ENCODE peak calls at places on chromosome 18, in ten cellular contexts. V is SK-N-SH, E is GM12878, X is neural progenitor cell, I is mesendoderm, U is H9, T is hepatocyte, Q is PC-9, C is K562, W is A549. P is an unnamed sample.

GRCh38 chr18:54906636-54907180 is 52.6 kb downstream of the CCDC68 start:
- DNase-seq in V (no peak), Q (no peak), W (no peak), C (no peak), E (no peak), X (no peak), I (no peak), U (no peak), T (no peak), P (no peak)

GRCh38 chr18:73462092-73462491 is 594.3 kb upstream of the NETO1 start:
- DNase-seq in W (no peak), I (no peak), T (no peak), C (no peak), V (no peak), Q (no peak), X (no peak), E (no peak), U (no peak), P (no peak)

GRCh38 chr18:34506198-34506597 is 203.9 kb upstream of the DTNA start:
- DNase-seq in V (no peak), I (no peak), Q (no peak), U (no peak), X (no peak), E (no peak), C (no peak), W (no peak), T (no peak), P (no peak)

GRCh38 chr18:9914584-9915290 is 921 bp downstream of the VAPA start:
- DNase-seq in C (peak), T (peak), I (peak), E (no peak), U (peak), Q (peak), V (no peak), W (peak), X (peak), P (peak)

GRCh38 chr18:41974661-41975286 is 19.7 kb downstream of the PIK3C3 start:
- DNase-seq in V (no peak), X (no peak), C (no peak), W (no peak), T (no peak), Q (no peak), U (no peak), E (no peak), I (peak), P (no peak)

GRCh38 chr18:61822879-61823278 is 69.9 kb downstream of the RNF152 start:
- DNase-seq in T (no peak), W (no peak), E (no peak), C (no peak), U (no peak), I (no peak), Q (no peak), X (no peak), V (no peak), P (no peak)

GRCh38 chr18:24230766-24231165 is 91.9 kb downstream of the CABYR start:
- DNase-seq in X (no peak), T (no peak), Q (no peak), C (no peak), E (no peak), U (no peak), I (no peak), W (no peak), V (no peak), P (no peak)

GRCh38 chr18:8998481-8999217 is 103.8 kb upstream of the NDUFV2 start:
- DNase-seq in U (no peak), X (peak), T (no peak), Q (no peak), V (no peak), I (no peak), W (no peak), E (no peak), C (no peak), P (no peak)

GRCh38 chr18:32482117-32482516 is 11.4 kb upstream of the GAREM1 start:
- DNase-seq in Q (no peak), I (no peak), V (no peak), E (no peak), X (no peak), T (no peak), U (no peak), W (no peak), C (no peak), P (no peak)

GRCh38 chr18:70535041-70535440 is 246.2 kb downstream of the SOCS6 start:
- DNase-seq in U (no peak), I (no peak), W (no peak), C (no peak), T (no peak), Q (no peak), V (no peak), E (no peak), X (no peak), P (no peak)

GRCh38 chr18:56305583-56305982 is 332.8 kb downstream of the TXNL1 start:
- DNase-seq in V (no peak), E (no peak), I (no peak), C (no peak), W (no peak), X (no peak), Q (no peak), U (no peak), T (no peak), P (no peak)

GRCh38 chr18:9482790-9483189 is 7.5 kb downstream of the RALBP1 start:
- DNase-seq in I (no peak), E (no peak), T (no peak), U (no peak), W (no peak), C (no peak), X (no peak), V (peak), Q (no peak), P (no peak)

GRCh38 chr18:26655010-26655613 is 106.8 kb upstream of the KCTD1 start:
- DNase-seq in T (peak), U (no peak), C (no peak), W (no peak), I (no peak), V (no peak), Q (no peak), X (no peak), E (no peak), P (no peak)

GRCh38 chr18:29823671-29824070 is 1218.9 kb downstream of the DSC3 start:
- DNase-seq in U (no peak), T (no peak), I (no peak), W (no peak), V (no peak), X (no peak), E (no peak), Q (no peak), C (no peak), P (no peak)

GRCh38 chr18:55582325-55582724 is 5.7 kb downstream of the TCF4 start:
- DNase-seq in V (no peak), I (peak), E (no peak), X (peak), U (peak), W (no peak), C (no peak), T (no peak), Q (no peak), P (peak)

GRCh38 chr18:48640566-48641270 is 101.9 kb downstream of the CTIF start:
- DNase-seq in V (no peak), Q (no peak), T (no peak), I (no peak), C (no peak), E (no peak), W (no peak), U (no peak), X (no peak), P (no peak)

GRCh38 chr18:48781041-48781989 is 169.4 kb downstream of the SMAD7 start:
- DNase-seq in C (peak), V (peak), W (no peak), X (peak), T (peak), I (peak), U (no peak), E (no peak), Q (no peak), P (peak)

GRCh38 chr18:7892556-7892955 is 325.4 kb downstream of the PTPRM start:
- DNase-seq in E (no peak), T (no peak), Q (no peak), U (no peak), C (no peak), V (no peak), I (no peak), X (no peak), W (no peak), P (no peak)

GRCh38 chr18:8657050-8657820 is 48.0 kb downstream of the RAB12 start:
- DNase-seq in C (no peak), I (no peak), E (no peak), U (no peak), Q (no peak), W (no peak), V (peak), T (no peak), X (no peak), P (no peak)

GRCh38 chr18:37584217-37584616 is 18.6 kb upstream of the CELF4 start:
- DNase-seq in I (no peak), V (no peak), U (no peak), W (no peak), T (no peak), Q (no peak), X (no peak), C (no peak), E (no peak), P (no peak)

GRCh38 chr18:42275949-42276730 is 321.1 kb downstream of the PIK3C3 start:
- DNase-seq in C (no peak), W (no peak), E (no peak), I (no peak), T (no peak), U (no peak), Q (no peak), V (no peak), X (no peak), P (no peak)

GRCh38 chr18:38525039-38525438 is 959.4 kb upstream of the CELF4 start:
- DNase-seq in E (no peak), V (no peak), U (no peak), T (no peak), W (no peak), X (no peak), Q (no peak), I (no peak), C (no peak), P (no peak)

GRCh38 chr18:63254716-63255399 is 64.7 kb downstream of the BCL2 start:
- DNase-seq in W (no peak), E (no peak), U (no peak), Q (no peak), T (no peak), V (no peak), I (no peak), C (no peak), X (no peak), P (no peak)

GRCh38 chr18:63255435-63255834 is 64.1 kb downstream of the BCL2 start:
- DNase-seq in U (no peak), W (no peak), X (no peak), E (no peak), Q (no peak), I (no peak), C (no peak), T (no peak), V (no peak), P (no peak)

GRCh38 chr18:63258749-63259580 is 60.6 kb downstream of the BCL2 start:
- DNase-seq in E (no peak), X (no peak), T (no peak), I (no peak), W (no peak), V (peak), Q (no peak), C (no peak), U (no peak), P (no peak)

GRCh38 chr18:63259581-63259830 is 60.1 kb downstream of the BCL2 start:
- DNase-seq in E (no peak), I (no peak), T (no peak), W (no peak), V (no peak), U (no peak), Q (no peak), C (no peak), X (no peak), P (no peak)

DNA sequence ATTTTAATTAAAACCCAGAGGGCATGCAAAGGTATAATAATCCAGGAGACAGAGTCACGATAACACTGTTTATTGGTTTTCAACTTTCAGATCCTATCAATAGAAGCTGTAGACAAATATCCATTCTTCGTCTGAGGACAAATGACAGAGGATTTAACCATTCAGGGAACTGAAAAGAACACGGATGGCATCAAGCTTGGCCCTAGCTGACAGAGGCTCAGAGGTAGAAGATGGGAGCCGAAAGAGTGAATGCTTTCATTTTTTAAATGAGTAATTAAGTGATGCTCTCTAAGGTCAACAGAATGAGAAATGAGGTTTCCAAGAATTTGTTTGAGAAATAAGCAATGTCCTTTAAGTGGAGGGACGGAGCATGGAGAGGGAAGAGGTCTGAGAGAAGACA is 62.1 kb downstream of the BCL2 start:
- DNase-seq in E (no peak), V (no peak), W (no peak), U (no peak), X (no peak), I (no peak), C (no peak), T (no peak), Q (no peak), P (no peak)
- H3K4me2 ChIP-seq in E (peak), V (no peak), W (no peak), U (no peak), X (no peak), I (no peak), C (no peak), T (no peak), Q (no peak), P (no peak)

DNA sequence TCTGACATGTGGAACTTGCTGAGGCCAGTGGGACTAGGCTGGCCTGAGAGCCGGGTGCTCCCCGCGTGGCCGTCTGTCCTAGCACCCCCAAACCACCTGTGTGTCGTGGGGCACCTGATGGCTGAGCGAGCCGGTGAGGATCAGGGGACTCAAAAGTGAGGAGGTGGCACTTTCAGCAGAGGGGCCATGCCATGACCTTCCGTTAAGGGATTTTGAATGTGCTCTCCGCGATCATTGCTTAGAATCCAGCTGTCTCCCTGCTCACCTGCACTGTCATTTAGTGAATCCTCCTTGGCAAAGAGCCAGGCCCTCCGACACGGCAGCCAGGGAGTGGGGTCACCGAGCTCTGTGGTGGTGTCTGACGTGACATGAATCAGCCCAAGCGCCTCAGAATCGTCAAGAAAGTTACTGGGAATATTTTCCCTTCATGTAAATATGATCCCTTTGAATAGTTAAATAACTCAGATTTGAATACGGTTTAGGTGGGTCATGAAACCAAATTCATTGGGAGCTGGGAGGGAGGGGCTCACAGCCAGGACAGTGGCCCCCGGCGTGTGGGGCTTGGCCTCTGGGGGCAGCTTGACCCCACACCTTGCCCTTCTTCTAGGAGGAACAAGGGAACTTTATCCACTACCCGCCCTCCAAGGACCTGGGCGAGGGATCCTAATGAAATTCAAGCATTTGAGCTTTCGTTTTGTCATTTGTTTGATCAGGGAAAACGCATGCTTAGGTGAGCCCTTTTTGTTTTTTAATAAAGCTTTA is 9.5 kb downstream of the NFATC1 start:
- DNase-seq in T (no peak), V (no peak), W (no peak), Q (no peak), I (no peak), X (no peak), U (no peak), E (no peak), C (no peak), P (no peak)
- H3K4me2 ChIP-seq in T (no peak), V (peak), W (no peak), Q (no peak), I (no peak), X (no peak), U (no peak), E (peak), C (peak), P (no peak)

GRCh38 chr18:448116-448515 is 52.4 kb downstream of the COLEC12 start:
- DNase-seq in V (no peak), X (no peak), W (no peak), C (no peak), T (no peak), U (no peak), I (no peak), Q (no peak), E (no peak), P (no peak)
- H3K4me2 ChIP-seq in V (no peak), X (no peak), W (no peak), C (no peak), T (peak), U (no peak), I (no peak), Q (no peak), E (no peak), P (no peak)

GRCh38 chr18:78683191-78684010 is 296.2 kb upstream of the SALL3 start:
- DNase-seq in I (no peak), U (no peak), Q (no peak), T (no peak), X (no peak), E (no peak), W (no peak), V (no peak), C (no peak), P (no peak)
- H3K4me2 ChIP-seq in I (no peak), U (no peak), Q (no peak), T (no peak), X (no peak), E (no peak), W (no peak), V (no peak), C (no peak), P (no peak)

GRCh38 chr18:76202322-76202721 is 292.7 kb downstream of the ZNF516 start:
- DNase-seq in C (no peak), U (no peak), V (no peak), Q (no peak), W (no peak), I (no peak), E (no peak), T (no peak), X (no peak), P (no peak)

GRCh38 chr18:76203552-76203951 is 291.5 kb downstream of the ZNF516 start:
- DNase-seq in I (no peak), C (no peak), Q (no peak), W (no peak), X (no peak), U (no peak), T (no peak), E (no peak), V (no peak), P (no peak)

GRCh38 chr18:76209597-76209996 is 285.4 kb downstream of the ZNF516 start:
- DNase-seq in U (no peak), C (no peak), E (no peak), Q (no peak), V (no peak), I (no peak), T (no peak), W (no peak), X (no peak), P (no peak)

GRCh38 chr18:76208632-76209308 is 286.3 kb downstream of the ZNF516 start:
- DNase-seq in X (peak), V (no peak), C (no peak), W (no peak), I (peak), T (no peak), U (no peak), Q (no peak), E (no peak), P (peak)

DNA sequence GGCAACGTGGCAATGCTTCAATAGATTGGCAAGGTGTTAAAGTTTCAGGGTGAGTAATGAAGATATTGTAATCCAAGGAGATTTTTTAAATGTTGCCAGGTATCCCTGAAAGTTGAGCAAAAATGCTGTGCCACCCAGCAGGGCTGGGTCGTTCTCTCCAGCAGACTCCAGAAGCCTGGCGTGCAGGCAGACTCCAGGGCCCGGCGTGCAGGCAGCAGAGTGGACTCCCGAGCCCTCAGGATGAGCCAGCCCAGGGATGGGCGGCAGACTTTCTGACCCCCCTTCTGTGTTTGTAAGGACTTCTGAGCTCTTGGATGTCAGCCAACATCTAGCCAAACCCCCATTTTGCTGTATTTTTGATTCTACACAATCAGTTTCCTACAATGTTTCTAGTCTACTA is 289.1 kb downstream of the ZNF516 start:
- DNase-seq in Q (no peak), C (no peak), W (no peak), T (no peak), U (no peak), I (no peak), E (no peak), X (no peak), V (no peak), P (no peak)
- H3K4me2 ChIP-seq in Q (no peak), C (no peak), W (no peak), T (no peak), U (no peak), I (no peak), E (no peak), X (no peak), V (no peak), P (no peak)

DNA sequence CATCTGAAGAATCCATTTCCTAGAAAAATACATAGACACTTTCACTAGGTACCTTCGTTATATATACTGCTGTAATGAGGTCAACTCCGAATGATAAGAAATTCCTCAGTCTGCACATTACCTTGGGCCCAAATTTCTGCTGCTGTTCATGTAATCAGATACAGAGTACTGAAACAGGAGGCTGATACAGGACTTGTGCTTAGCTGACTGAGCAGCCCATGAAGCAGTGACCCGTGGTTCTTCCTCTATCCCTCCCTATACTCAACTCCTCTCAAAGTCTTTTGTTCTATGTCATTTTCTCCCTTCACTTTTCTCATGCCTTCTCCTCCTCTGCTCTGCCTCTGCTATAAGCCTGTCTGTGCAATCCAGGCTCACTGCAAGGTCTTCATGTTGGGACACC is 57.5 kb upstream of the ST8SIA5 start:
- DNase-seq in T (no peak), X (peak), V (no peak), C (peak), E (no peak), W (no peak), Q (no peak), I (no peak), U (no peak), P (no peak)
- H3K4me2 ChIP-seq in T (no peak), X (no peak), V (no peak), C (no peak), E (no peak), W (no peak), Q (no peak), I (no peak), U (no peak), P (no peak)

GRCh38 chr18:74692367-74693013 is 94.8 kb downstream of the ZNF407 start:
- DNase-seq in U (no peak), C (peak), W (no peak), Q (no peak), I (no peak), V (no peak), T (no peak), X (no peak), E (no peak), P (no peak)

GRCh38 chr18:74699455-74699854 is 101.8 kb downstream of the ZNF407 start:
- DNase-seq in T (no peak), W (no peak), V (no peak), C (no peak), X (no peak), Q (no peak), E (no peak), I (no peak), U (no peak), P (no peak)

GRCh38 chr18:74698881-74699280 is 101.2 kb downstream of the ZNF407 start:
- DNase-seq in W (no peak), U (no peak), X (no peak), T (no peak), I (no peak), C (no peak), E (no peak), V (no peak), Q (no peak), P (no peak)

GRCh38 chr18:74695170-74695569 is 97.5 kb downstream of the ZNF407 start:
- DNase-seq in W (no peak), U (no peak), E (no peak), X (no peak), T (no peak), C (no peak), V (no peak), Q (no peak), I (no peak), P (no peak)

GRCh38 chr18:74694436-74694835 is 96.8 kb downstream of the ZNF407 start:
- DNase-seq in C (no peak), U (no peak), E (no peak), Q (no peak), W (no peak), X (no peak), I (no peak), V (no peak), T (no peak), P (no peak)
- H3K4me2 ChIP-seq in C (no peak), U (no peak), E (no peak), Q (no peak), W (no peak), X (no peak), I (no peak), V (no peak), T (no peak), P (no peak)